ENCODE peak calls at places on chromosomes 5 and 9, in six cellular contexts. Y, T, R, E, W and O are unnamed samples.

GRCh38 chr5:38648703-38649291 is 92.4 kb upstream of the LIFR start:
- DNase-seq in E (no peak), W (no peak), Y (no peak), T (no peak), R (no peak), O (no peak)

GRCh38 chr9:135586601-135587109 is 25.1 kb downstream of the PAEP start:
- DNase-seq in W (no peak), E (no peak), Y (no peak), T (no peak), R (no peak), O (no peak)

GRCh38 chr9:16134351-16134750 is 581.5 kb downstream of the CCDC171 start:
- DNase-seq in T (no peak), R (no peak), W (no peak), Y (no peak), E (no peak), O (no peak)

GRCh38 chr5:134500699-134501430 is 24.6 kb upstream of the JADE2 start:
- DNase-seq in E (no peak), Y (no peak), R (no peak), T (no peak), W (no peak), O (no peak)

GRCh38 chr5:67648201-67648671 is 451.6 kb upstream of the CD180 start:
- DNase-seq in W (no peak), R (no peak), E (no peak), Y (no peak), T (peak), O (no peak)

GRCh38 chr5:10586008-10586407 is 22.1 kb downstream of the ANKRD33B start:
- DNase-seq in E (no peak), Y (no peak), T (no peak), W (no peak), R (no peak), O (no peak)

GRCh38 chr5:126445502-126446174 is 22.4 kb downstream of the GRAMD2B start:
- DNase-seq in W (no peak), T (no peak), E (no peak), Y (no peak), R (no peak), O (no peak)

GRCh38 chr5:135008556-135008955 is 25.5 kb downstream of the PITX1 start:
- DNase-seq in T (no peak), Y (no peak), W (no peak), E (no peak), R (no peak), O (no peak)

GRCh38 chr9:87535817-87536539 is 38.3 kb downstream of the DAPK1 start:
- DNase-seq in R (no peak), Y (no peak), E (no peak), T (no peak), W (no peak), O (no peak)

GRCh38 chr5:28156981-28157380 is 1118.6 kb upstream of the CDH9 start:
- DNase-seq in Y (no peak), R (no peak), E (no peak), W (no peak), T (no peak), O (no peak)

GRCh38 chr5:124239572-124239971 is 506.9 kb downstream of the ZNF608 start:
- DNase-seq in E (no peak), T (no peak), Y (no peak), W (no peak), R (no peak), O (no peak)

GRCh38 chr5:9265391-9266287 is 280.2 kb downstream of the SEMA5A start:
- DNase-seq in W (peak), R (no peak), Y (peak), E (no peak), T (no peak), O (no peak)

GRCh38 chr5:172149073-172149472 is 39.0 kb downstream of the STK10 start:
- DNase-seq in T (no peak), R (no peak), Y (peak), W (no peak), E (no peak), O (no peak)

GRCh38 chr9:9747787-9748186 is 865.0 kb downstream of the PTPRD start:
- DNase-seq in W (no peak), T (no peak), Y (no peak), R (no peak), E (no peak), O (no peak)

GRCh38 chr5:163509288-163510040 is 4.0 kb downstream of the MAT2B start:
- DNase-seq in R (peak), Y (no peak), E (no peak), W (peak), T (peak), O (no peak)

GRCh38 chr9:99906403-99907207 is at the start of gene STX17:
- DNase-seq in T (peak), E (peak), Y (peak), W (peak), R (peak), O (peak)
- TF ChIP-seq CTCF in T (no peak), E (no peak), Y (no peak), W (peak), R (peak), O (no peak)

DNA sequence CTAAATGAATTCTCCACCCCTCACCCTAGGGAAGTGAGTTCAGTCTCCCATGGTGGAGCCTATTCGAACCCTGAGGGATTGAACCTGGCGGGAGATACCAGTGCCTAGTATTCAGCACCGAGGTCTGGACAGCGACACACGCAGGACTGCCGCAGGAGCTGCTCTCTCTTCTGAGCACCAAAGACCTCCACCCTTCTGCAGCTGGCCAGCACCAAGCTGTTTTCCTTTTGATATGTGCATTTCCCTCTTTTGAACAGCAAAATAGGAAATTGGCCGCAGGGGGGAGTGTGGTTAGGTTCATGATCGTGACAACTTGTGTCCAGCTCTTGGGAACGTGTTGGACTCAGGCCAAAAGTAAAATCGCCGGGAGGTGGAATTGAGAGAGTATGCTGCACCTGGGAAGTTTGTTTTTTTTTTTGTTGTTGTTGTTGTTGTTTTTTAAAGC is 1.2 kb upstream of the PCSK1 start:
- DNase-seq in W (peak), E (peak), Y (peak), T (peak), R (peak), O (no peak)
- TF ChIP-seq CTCF in W (no peak), E (no peak), Y (peak), T (peak), R (peak), O (no peak)

GRCh38 chr9:130949188-130950038 is 10.4 kb upstream of the FIBCD1 start:
- DNase-seq in E (no peak), T (no peak), Y (no peak), W (no peak), R (no peak), O (no peak)
- TF ChIP-seq CTCF in E (no peak), T (no peak), Y (no peak), W (no peak), R (no peak), O (no peak)

DNA sequence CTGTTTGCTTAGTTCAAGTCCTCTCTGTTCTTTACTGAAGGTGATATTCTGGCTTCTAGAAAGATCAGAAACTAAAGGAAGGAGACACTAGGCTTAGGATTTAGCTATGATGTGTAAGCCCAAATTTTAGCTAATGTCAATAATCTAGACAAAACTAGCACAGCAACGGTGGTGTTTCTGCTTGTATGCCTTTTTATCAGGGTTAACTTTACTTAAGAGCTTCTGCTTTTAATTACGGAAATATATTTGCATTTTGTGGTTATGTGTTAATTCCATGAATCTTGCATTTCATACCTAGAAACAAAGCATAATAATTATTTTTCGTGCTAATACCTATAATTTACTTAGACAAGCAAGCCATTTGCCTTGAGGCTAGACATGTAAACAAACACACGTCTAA is 96.1 kb downstream of the PAX5 start:
- DNase-seq in T (no peak), Y (no peak), E (no peak), W (no peak), R (no peak), O (no peak)
- TF ChIP-seq CTCF in T (no peak), Y (no peak), E (no peak), W (no peak), R (no peak), O (no peak)